ENCODE peak calls at places on chromosomes 7 and 10, in eight cellular contexts. B is astrocyte, T is H1, Q is fibroblast of lung, V is hepatocyte, C is endothelial cell of umbilical vein, O is GM23248, E is PC-3. R is an unnamed sample. For H4K20me1, the result is how much of the 10 kb centered on the place peaks cover.

GRCh38 chr10:65394898-65395297 is 1530.9 kb upstream of the LRRTM3 start:
- DNase-seq in T (no peak), Q (peak), V (no peak), C (peak), B (peak), O (no peak), E (peak), R (no peak)

GRCh38 chr10:78913219-78914059 is 155.3 kb upstream of the ZMIZ1 start:
- DNase-seq in B (no peak), O (no peak), V (no peak), C (no peak), Q (no peak), E (no peak), T (peak), R (no peak)

GRCh38 chr10:71344916-71345557 is 26.0 kb downstream of the SLC29A3 start:
- DNase-seq in O (no peak), V (no peak), E (no peak), Q (no peak), T (no peak), C (no peak), B (no peak), R (no peak)

GRCh38 chr7:80790877-80791276 is 128.0 kb downstream of the SEMA3C start:
- DNase-seq in O (no peak), V (no peak), B (no peak), T (no peak), E (no peak), Q (no peak), C (no peak), R (no peak)

GRCh38 chr10:118840071-118840775 is 85.5 kb upstream of the CACUL1 start:
- DNase-seq in O (no peak), B (no peak), V (no peak), E (peak), T (no peak), C (no peak), Q (peak), R (no peak)

GRCh38 chr7:30984359-30985107 is 20.8 kb downstream of the GHRHR start:
- DNase-seq in Q (peak), V (no peak), T (peak), B (peak), E (peak), O (peak), C (peak), R (no peak)

GRCh38 chr7:54629771-54630170 is 87.6 kb downstream of the VSTM2A start:
- DNase-seq in O (no peak), V (no peak), B (no peak), T (no peak), E (no peak), Q (no peak), C (no peak), R (no peak)

GRCh38 chr7:76108540-76109233 is 60.8 kb downstream of the MDH2 start:
- DNase-seq in T (no peak), E (peak), O (peak), C (no peak), B (peak), V (peak), Q (peak), R (no peak)

GRCh38 chr10:74078037-74078436 is 72.6 kb downstream of the AP3M1 start:
- DNase-seq in Q (peak), B (peak), V (no peak), E (peak), C (peak), T (no peak), O (peak), R (no peak)

GRCh38 chr7:128405345-128406146 is 4.2 kb downstream of the IMPDH1 start:
- DNase-seq in E (peak), C (peak), O (peak), V (peak), Q (peak), B (no peak), T (peak), R (peak)

GRCh38 chr7:18177815-18178660 is 150.4 kb upstream of the PRPS1L1 start:
- DNase-seq in T (no peak), Q (peak), B (peak), V (peak), E (peak), O (no peak), C (no peak), R (no peak)

GRCh38 chr7:147547252-147547897 is 1043.2 kb upstream of the C7orf33 start:
- DNase-seq in E (peak), Q (peak), T (peak), B (no peak), O (peak), C (no peak), V (peak), R (no peak)

GRCh38 chr10:88474884-88475844 is 108.0 kb downstream of the RNLS start:
- DNase-seq in T (no peak), O (no peak), Q (no peak), B (no peak), V (no peak), E (no peak), C (no peak), R (no peak)

GRCh38 chr7:17131983-17132655 is 166.3 kb upstream of the AHR start:
- DNase-seq in E (no peak), Q (no peak), V (peak), B (no peak), C (no peak), T (no peak), O (no peak), R (no peak)

GRCh38 chr7:105580022-105580740 is 1.1 kb downstream of the EFCAB10 start:
- DNase-seq in V (no peak), Q (peak), T (no peak), O (no peak), B (no peak), E (peak), C (peak), R (no peak)

GRCh38 chr10:79068203-79068561 is 584 bp upstream of the ZMIZ1 start:
- DNase-seq in C (peak), O (peak), E (peak), T (no peak), V (peak), Q (no peak), B (no peak), R (no peak)

GRCh38 chr7:514651-515598 is 4.7 kb downstream of the PDGFA start:
- DNase-seq in V (no peak), Q (peak), E (no peak), T (peak), O (no peak), B (peak), C (no peak), R (peak)

GRCh38 chr10:110818311-110819257 is 53.1 kb upstream of the PDCD4 start:
- DNase-seq in T (no peak), E (peak), O (no peak), V (no peak), Q (no peak), C (no peak), B (no peak), R (no peak)

GRCh38 chr10:31320179-31320597 is 1.2 kb downstream of the ZEB1 start:
- DNase-seq in T (peak), B (peak), C (no peak), V (peak), E (peak), O (peak), Q (peak), R (peak)

GRCh38 chr7:90681336-90682019 is 85.4 kb downstream of the CDK14 start:
- DNase-seq in C (no peak), V (no peak), B (peak), E (no peak), O (peak), Q (peak), T (no peak), R (no peak)

GRCh38 chr7:42096681-42097637 is 140.1 kb downstream of the GLI3 start:
- DNase-seq in V (peak), C (no peak), E (no peak), O (peak), T (no peak), B (peak), Q (peak), R (no peak)

GRCh38 chr7:45259966-45260646 is 102.5 kb downstream of the RAMP3 start:
- DNase-seq in O (peak), E (peak), T (peak), Q (peak), B (no peak), V (peak), C (peak), R (peak)

DNA sequence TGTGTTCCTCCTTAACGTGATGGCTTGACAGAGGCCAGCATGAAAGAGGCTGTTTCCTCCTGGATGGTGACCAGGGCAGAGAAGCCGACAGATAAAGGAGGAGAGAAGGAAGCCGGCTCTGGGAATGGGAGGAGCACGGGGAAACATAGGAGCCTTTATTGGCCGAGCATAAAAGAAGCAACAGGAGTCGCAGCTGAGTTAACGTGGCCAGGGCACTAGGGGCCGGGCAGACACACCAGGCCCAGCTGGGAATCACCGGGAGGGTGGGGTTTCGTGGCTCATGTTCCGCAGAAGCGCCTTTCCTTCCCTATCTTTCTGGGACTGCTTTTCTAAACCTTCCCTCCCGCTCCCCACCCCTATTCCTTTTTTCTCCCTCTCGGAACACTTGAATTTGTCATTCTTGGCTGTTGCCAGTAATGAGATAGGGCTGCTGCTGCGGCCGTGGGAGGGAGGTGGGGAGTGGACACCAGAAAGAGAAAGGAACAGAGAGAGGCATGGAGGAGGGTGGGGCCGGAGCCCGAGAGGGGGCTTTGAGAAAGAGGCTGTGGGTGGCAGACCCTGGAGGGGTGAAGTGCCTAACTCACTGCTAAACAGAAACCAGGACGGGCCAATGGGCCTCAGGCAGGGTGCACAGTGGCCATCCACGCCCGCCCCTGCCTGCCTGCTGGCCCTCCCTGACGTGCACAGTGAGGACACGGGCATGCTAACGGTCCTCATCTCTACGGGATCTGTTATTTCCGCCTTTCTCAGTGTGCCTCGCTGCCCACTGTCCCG is 65.2 kb downstream of the COL13A1 start:
- DNase-seq in B (peak), V (peak), Q (peak), E (no peak), T (peak), O (peak), C (peak), R (no peak)
- TF ChIP-seq EZH2 in B (no peak), V (no peak), Q (no peak), E (no peak), T (no peak), O (no peak), C (no peak), R (no peak)

GRCh38 chr10:113914936-113915335 is 60.5 kb downstream of the NHLRC2 start:
- DNase-seq in C (no peak), E (no peak), V (no peak), B (no peak), T (no peak), O (no peak), Q (no peak), R (no peak)

GRCh38 chr10:113915540-113915939 is 61.1 kb downstream of the NHLRC2 start:
- DNase-seq in V (no peak), B (no peak), E (no peak), T (no peak), Q (no peak), O (no peak), C (no peak), R (no peak)

GRCh38 chr10:113912582-113912981 is 58.1 kb downstream of the NHLRC2 start:
- DNase-seq in E (no peak), T (no peak), C (no peak), Q (no peak), V (no peak), B (no peak), O (no peak), R (no peak)

GRCh38 chr10:113911113-113911512 is 56.7 kb downstream of the NHLRC2 start:
- DNase-seq in E (no peak), C (no peak), T (no peak), B (no peak), V (no peak), O (no peak), Q (no peak), R (no peak)

GRCh38 chr10:113911839-113912238 is 57.4 kb downstream of the NHLRC2 start:
- DNase-seq in E (no peak), T (no peak), V (no peak), Q (no peak), C (no peak), O (no peak), B (no peak), R (no peak)
- H4K20me1 ChIP-seq in E (under half), T (under half), V (under half), Q (under half), C (under half), O (under half), B (under half), R (under half)

GRCh38 chr10:97195654-97196212 is 10.0 kb upstream of the SLIT1 start:
- DNase-seq in Q (no peak), O (no peak), C (no peak), V (no peak), B (no peak), T (no peak), E (no peak), R (peak)
- TF ChIP-seq EZH2 in Q (no peak), O (no peak), C (no peak), V (no peak), B (no peak), T (no peak), E (no peak), R (no peak)

GRCh38 chr10:818526-819220 is 112.8 kb downstream of the LARP4B start:
- DNase-seq in O (no peak), B (no peak), V (no peak), Q (no peak), C (no peak), E (no peak), T (no peak), R (no peak)

GRCh38 chr10:818010-818409 is 113.5 kb downstream of the LARP4B start:
- DNase-seq in B (peak), V (no peak), T (no peak), Q (peak), E (no peak), O (peak), C (no peak), R (no peak)

GRCh38 chr10:819326-819725 is 112.2 kb downstream of the LARP4B start:
- DNase-seq in E (no peak), C (no peak), V (no peak), Q (peak), T (no peak), B (peak), O (peak), R (no peak)

GRCh38 chr10:821322-821721 is 110.2 kb downstream of the LARP4B start:
- DNase-seq in B (peak), T (no peak), O (peak), Q (peak), C (no peak), V (no peak), E (no peak), R (no peak)

DNA sequence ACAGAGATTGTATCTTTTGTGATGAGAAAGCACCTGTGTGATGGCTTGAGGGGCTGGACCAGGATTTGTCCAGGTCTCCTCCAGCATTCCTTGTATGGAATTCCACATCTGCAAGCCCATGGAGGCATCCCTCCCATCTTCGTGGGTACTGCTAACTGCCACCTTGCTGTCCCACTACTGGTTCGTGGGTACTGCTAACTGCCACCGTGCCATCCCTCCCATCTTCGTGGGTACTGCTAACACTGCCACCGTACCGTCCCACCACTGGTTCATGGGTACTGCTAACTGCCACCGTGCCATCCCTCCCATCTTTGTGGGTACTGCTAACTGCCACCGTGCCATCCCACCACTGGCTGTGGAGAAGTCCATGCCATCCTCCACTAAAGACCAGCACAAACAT is 111.7 kb downstream of the LARP4B start:
- DNase-seq in B (no peak), E (no peak), V (no peak), Q (no peak), T (no peak), C (no peak), O (no peak), R (no peak)
- H4K20me1 ChIP-seq in B (half or more), E (under half), V (under half), Q (under half), T (under half), C (under half), O (under half), R (under half)

GRCh38 chr10:75404023-75404334 is 2.4 kb upstream of the ZNF503 start:
- DNase-seq in B (no peak), O (no peak), E (no peak), V (no peak), C (no peak), T (no peak), Q (no peak), R (no peak)
- TF ChIP-seq EZH2 in B (peak), O (no peak), E (no peak), V (no peak), C (peak), T (no peak), Q (no peak), R (no peak)